ENCODE peak calls at places on chromosomes 11 and 22, in eight cellular contexts. T, Q, N, C, X, B, A and P are unnamed samples.
A peak's percentile ranks its signal among the peaks of the same experiment; 100 is the strongest.

GRCh38 chr11:67374571-67375276 is 1.3 kb upstream of the CLCF1 start:
- DNase-seq in Q (peak; percentile 44), T (peak; percentile 41), C (peak; percentile 92), A (no peak), B (no peak), N (no peak), X (no peak), P (no peak)

GRCh38 chr11:14499560-14500180 is at the start of gene COPB1:
- DNase-seq in N (peak; percentile 95), C (peak; percentile 96), X (peak; percentile 95), Q (peak; percentile 95), B (peak; percentile 96), T (peak; percentile 96), A (peak; percentile 92), P (peak; percentile 87)

GRCh38 chr11:21948876-21949275 is 244.0 kb upstream of the ANO5 start:
- DNase-seq in Q (no peak), A (no peak), N (no peak), X (no peak), B (no peak), T (no peak), C (no peak), P (no peak)

GRCh38 chr22:44445731-44446130 is 52.3 kb downstream of the RTL6 start:
- DNase-seq in X (no peak), T (no peak), N (no peak), C (no peak), B (no peak), A (no peak), Q (peak; percentile 23), P (no peak)

GRCh38 chr11:13692172-13692571 is 23.7 kb downstream of the FAR1 start:
- DNase-seq in T (no peak), A (no peak), N (no peak), B (no peak), X (no peak), C (no peak), Q (no peak), P (no peak)

GRCh38 chr11:15737326-15737725 is 619.0 kb downstream of the SOX6 start:
- DNase-seq in C (no peak), N (no peak), X (no peak), Q (peak; percentile 19), B (no peak), T (no peak), A (no peak), P (no peak)

GRCh38 chr11:5605849-5606248 is 9.4 kb downstream of the TRIM6 start:
- DNase-seq in A (peak; percentile 5), N (no peak), C (no peak), T (no peak), B (no peak), X (no peak), Q (peak; percentile 91), P (no peak)

GRCh38 chr11:134398079-134398444 is 14.0 kb downstream of the B3GAT1 start:
- DNase-seq in Q (no peak), N (no peak), X (no peak), B (no peak), C (no peak), A (no peak), T (peak; percentile 17), P (no peak)

GRCh38 chr11:74011360-74012071 is 2.6 kb upstream of the UCP3 start:
- DNase-seq in A (no peak), T (no peak), C (no peak), Q (no peak), B (no peak), N (no peak), X (no peak), P (no peak)

GRCh38 chr11:76791861-76792260 is 8.7 kb downstream of the TSKU start:
- DNase-seq in C (peak; percentile 79), N (no peak), Q (peak; percentile 79), X (no peak), T (peak; percentile 56), A (peak; percentile 43), B (no peak), P (no peak)

GRCh38 chr11:115682101-115682500 is 177.9 kb upstream of the CADM1 start:
- DNase-seq in Q (peak; percentile 87), N (no peak), A (no peak), X (no peak), C (no peak), T (no peak), B (no peak), P (no peak)

GRCh38 chr11:61617515-61617914 is 36.6 kb upstream of the SYT7 start:
- DNase-seq in C (no peak), N (no peak), A (no peak), B (no peak), X (no peak), T (no peak), Q (peak; percentile 46), P (no peak)

GRCh38 chr11:71153005-71153395 is 99.4 kb downstream of the SHANK2 start:
- DNase-seq in N (peak; percentile 13), T (peak; percentile 60), B (no peak), X (no peak), A (no peak), Q (no peak), C (peak; percentile 38), P (no peak)

GRCh38 chr11:57459112-57460016 is 964 bp upstream of the RTN4RL2 start:
- DNase-seq in A (no peak), X (no peak), C (peak; percentile 42), Q (no peak), N (no peak), B (no peak), T (peak; percentile 42), P (no peak)

GRCh38 chr22:19110064-19110458 is 12.2 kb downstream of the DGCR2 start:
- DNase-seq in Q (no peak), C (no peak), T (no peak), A (no peak), N (no peak), X (no peak), B (no peak), P (no peak)
- H3K4me1 ChIP-seq in Q (no peaks in the 10 kb centered on the region), C (peaks cover 15% of the 10 kb centered on the region), T (peaks cover 68% of the 10 kb centered on the region), A (peaks cover 14% of the 10 kb centered on the region), N (peaks cover 47% of the 10 kb centered on the region), X (peaks cover 39% of the 10 kb centered on the region), B (peaks cover 63% of the 10 kb centered on the region), P (no peaks in the 10 kb centered on the region)

GRCh38 chr11:35906681-35907080 is 37.2 kb upstream of the LDLRAD3 start:
- DNase-seq in T (no peak), Q (no peak), X (no peak), B (no peak), N (no peak), C (no peak), A (no peak), P (no peak)
- TF ChIP-seq CTCF in T (no peak), Q (no peak), X (no peak), B (no peak), N (no peak), C (no peak), A (no peak), P (no peak)

GRCh38 chr11:20015529-20016427 is 144.5 kb downstream of the DBX1 start:
- DNase-seq in X (no peak), N (no peak), B (no peak), C (peak; percentile 44), Q (peak; percentile 57), A (no peak), T (peak; percentile 47), P (no peak)

GRCh38 chr11:20015101-20015500 is 145.2 kb downstream of the DBX1 start:
- DNase-seq in C (no peak), B (no peak), Q (peak; percentile 42), A (no peak), N (no peak), X (no peak), T (no peak), P (no peak)

GRCh38 chr11:20011294-20011951 is 148.9 kb downstream of the DBX1 start:
- DNase-seq in A (no peak), T (no peak), Q (peak; percentile 62), B (no peak), N (no peak), X (no peak), C (no peak), P (no peak)

GRCh38 chr11:20014067-20014402 is 146.2 kb downstream of the DBX1 start:
- DNase-seq in T (no peak), A (no peak), C (no peak), N (no peak), Q (no peak), X (no peak), B (no peak), P (no peak)

DNA sequence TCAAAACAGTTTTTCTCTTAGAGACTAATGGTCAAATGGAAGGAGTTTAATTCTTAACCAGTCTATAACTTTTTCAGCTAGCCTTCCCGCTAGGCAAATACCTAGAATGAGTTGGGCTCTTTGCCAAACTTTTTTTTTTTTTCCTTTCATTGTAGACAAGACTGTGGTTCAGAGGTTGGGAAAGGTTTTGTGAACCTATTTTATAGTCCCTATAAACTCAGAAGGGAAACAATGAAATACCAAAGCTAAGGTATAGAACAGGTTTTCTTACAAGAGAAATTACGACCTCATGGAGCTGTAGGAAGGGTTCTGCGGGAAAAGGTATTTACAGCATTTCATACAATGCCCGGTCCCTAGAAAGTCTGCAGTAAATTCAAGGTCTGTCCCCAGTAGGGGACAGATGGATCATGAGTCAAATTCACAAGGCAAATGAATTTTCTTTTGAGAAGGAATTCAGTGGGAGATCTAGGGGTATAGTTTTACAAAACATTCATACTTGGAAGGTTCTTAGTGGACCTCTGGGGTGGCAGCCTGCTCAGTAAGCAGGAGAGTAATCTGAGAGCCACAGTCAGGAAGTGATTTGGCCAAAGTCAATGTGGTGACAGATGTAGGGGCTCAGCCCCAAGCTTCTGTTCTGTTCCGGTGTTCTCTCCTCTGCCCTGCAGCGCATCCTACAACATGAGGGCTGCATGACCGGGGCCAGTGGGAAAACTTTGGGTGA is 146.8 kb downstream of the DBX1 start:
- DNase-seq in N (no peak), T (peak; percentile 41), C (no peak), A (no peak), Q (peak; percentile 38), B (peak; percentile 45), X (peak; percentile 56), P (no peak)
- H3K4me3 ChIP-seq in N (no peak overlapping the region), T (no peak overlapping the region), C (no peak overlapping the region), A (no peak overlapping the region), Q (no peak overlapping the region), B (no peak overlapping the region), X (no peak overlapping the region), P (no peak overlapping the region)

GRCh38 chr22:20388200-20388599 is 5.8 kb upstream of the ZNF74 start:
- DNase-seq in C (no peak), B (no peak), N (no peak), T (no peak), Q (no peak), A (no peak), X (no peak), P (no peak)
- H3K4me1 ChIP-seq in C (no peaks in the 10 kb centered on the region), B (no peaks in the 10 kb centered on the region), N (no peaks in the 10 kb centered on the region), T (no peaks in the 10 kb centered on the region), Q (no peaks in the 10 kb centered on the region), A (no peaks in the 10 kb centered on the region), X (no peaks in the 10 kb centered on the region), P (no peaks in the 10 kb centered on the region)

GRCh38 chr11:10298342-10298741 is 4.3 kb upstream of the SBF2 start:
- DNase-seq in A (no peak), B (no peak), Q (peak; percentile 97), X (no peak), C (peak; percentile 36), N (no peak), T (no peak), P (no peak)
- TF ChIP-seq CTCF in A (no peak), B (no peak), Q (peak; percentile 32), X (no peak), C (no peak), N (no peak), T (no peak), P (no peak)